ENCODE peak calls at places on chromosomes 2 and 18, in seven cellular contexts. H is sigmoid colon, U is mesothelial cell of epicardium, X is endodermal cell, Z is HepG2, C is heart left ventricle, B is AG09319. M is an unnamed sample.

GRCh38 chr2:57886196-57886786 is 160.3 kb upstream of the VRK2 start:
- DNase-seq in C (no peak), H (no peak), B (no peak), X (no peak), Z (no peak), U (no peak), M (no peak)

GRCh38 chr2:215565897-215566296 is 130.0 kb upstream of the FN1 start:
- DNase-seq in B (no peak), C (no peak), X (no peak), H (no peak), U (no peak), Z (no peak), M (no peak)

GRCh38 chr2:127565261-127566138 is 30.0 kb downstream of the MYO7B start:
- DNase-seq in U (no peak), C (no peak), H (peak), X (peak), Z (no peak), B (no peak), M (no peak)

GRCh38 chr18:23583071-23583865 is 3.0 kb downstream of the NPC1 start:
- DNase-seq in C (no peak), X (no peak), B (no peak), U (no peak), Z (peak), H (no peak), M (no peak)

GRCh38 chr18:50917021-50917420 is 38.1 kb downstream of the ME2 start:
- DNase-seq in B (no peak), C (no peak), X (no peak), Z (no peak), U (no peak), H (no peak), M (no peak)

GRCh38 chr18:49590608-49591007 is 28.8 kb downstream of the LIPG start:
- DNase-seq in U (no peak), C (no peak), Z (no peak), B (no peak), X (no peak), H (no peak), M (no peak)

GRCh38 chr2:12970861-12971260 is 254.1 kb downstream of the TRIB2 start:
- DNase-seq in B (no peak), Z (no peak), X (no peak), C (no peak), H (no peak), U (no peak), M (no peak)

GRCh38 chr2:168758970-168759820 is 43.2 kb upstream of the NOSTRIN start:
- DNase-seq in B (peak), X (peak), C (no peak), U (no peak), Z (peak), H (no peak), M (no peak)

GRCh38 chr2:37877457-37878315 is 47.4 kb upstream of the RMDN2 start:
- DNase-seq in X (no peak), U (no peak), C (no peak), H (no peak), Z (peak), B (no peak), M (no peak)

GRCh38 chr2:85457877-85458316 is 39.4 kb downstream of the SH2D6 start:
- DNase-seq in Z (no peak), U (no peak), H (peak), X (no peak), C (no peak), B (no peak), M (no peak)

GRCh38 chr18:48743046-48743445 is 204.2 kb downstream of the CTIF start:
- DNase-seq in B (peak), C (peak), H (peak), X (no peak), U (no peak), Z (no peak), M (no peak)

GRCh38 chr2:214724741-214725140 is 84.7 kb downstream of the BARD1 start:
- DNase-seq in H (no peak), X (no peak), U (no peak), B (no peak), C (no peak), Z (no peak), M (no peak)

GRCh38 chr18:49371786-49372185 is 88.7 kb downstream of the DYM start:
- DNase-seq in B (no peak), Z (no peak), C (no peak), H (no peak), X (no peak), U (no peak), M (no peak)

GRCh38 chr18:1585881-1586488 is 681.3 kb downstream of the ADCYAP1 start:
- DNase-seq in Z (peak), H (no peak), C (no peak), X (no peak), B (peak), U (no peak), M (no peak)

GRCh38 chr18:62186656-62187542 is at the start of the genes PIGN and RELCH:
- DNase-seq in H (peak), C (peak), U (peak), B (peak), X (peak), Z (peak), M (peak)

GRCh38 chr2:121849236-121849635 is 93.8 kb downstream of the TSN start:
- DNase-seq in X (no peak), B (no peak), C (no peak), U (no peak), Z (no peak), H (no peak), M (no peak)

GRCh38 chr2:172977330-172978052 is 98.2 kb upstream of the MAP3K20 start:
- DNase-seq in C (no peak), H (no peak), X (peak), Z (no peak), U (no peak), B (no peak), M (no peak)

GRCh38 chr18:31042391-31043181 is at the start of gene DSC3:
- DNase-seq in X (peak), Z (no peak), U (peak), B (no peak), C (no peak), H (no peak), M (peak)

GRCh38 chr18:34514238-34514637 is 195.9 kb upstream of the DTNA start:
- DNase-seq in B (no peak), X (no peak), H (no peak), Z (no peak), U (no peak), C (no peak), M (no peak)

GRCh38 chr2:46116616-46117015 is 180.6 kb upstream of the EPAS1 start:
- DNase-seq in U (no peak), X (no peak), H (no peak), Z (no peak), C (no peak), B (no peak), M (no peak)

GRCh38 chr18:10419420-10420103 is 34.9 kb upstream of the APCDD1 start:
- DNase-seq in U (no peak), Z (no peak), B (no peak), X (no peak), H (no peak), C (no peak), M (no peak)

GRCh38 chr2:42513252-42513918 is 19.6 kb upstream of the KCNG3 start:
- DNase-seq in Z (peak), X (peak), H (no peak), B (peak), C (no peak), U (no peak), M (no peak)

GRCh38 chr2:238742664-238743063 is 105.2 kb upstream of the TWIST2 start:
- DNase-seq in B (no peak), Z (no peak), X (no peak), H (no peak), C (no peak), U (no peak), M (no peak)

GRCh38 chr2:238738917-238739316 is 109.0 kb upstream of the TWIST2 start:
- DNase-seq in H (no peak), B (no peak), C (no peak), U (no peak), Z (no peak), X (no peak), M (no peak)

GRCh38 chr2:238741277-238741676 is 106.6 kb upstream of the TWIST2 start:
- DNase-seq in C (no peak), H (no peak), B (no peak), Z (no peak), X (no peak), U (no peak), M (no peak)

GRCh38 chr2:238742066-238742465 is 105.8 kb upstream of the TWIST2 start:
- DNase-seq in H (no peak), U (no peak), B (no peak), C (no peak), Z (no peak), X (no peak), M (no peak)

GRCh38 chr2:238739668-238740067 is 108.2 kb upstream of the TWIST2 start:
- DNase-seq in Z (no peak), H (no peak), C (no peak), X (peak), U (no peak), B (no peak), M (no peak)
- TF ChIP-seq CTCF in Z (no peak), H (no peak), C (no peak), X (peak), U (no peak), B (no peak), M (no peak)

GRCh38 chr2:179981085-179981484 is 26.0 kb downstream of the CWC22 start:
- DNase-seq in H (no peak), U (no peak), X (no peak), Z (no peak), C (no peak), B (no peak), M (no peak)

GRCh38 chr2:179990676-179991317 is 16.3 kb downstream of the CWC22 start:
- DNase-seq in C (no peak), B (no peak), X (no peak), Z (no peak), U (no peak), H (no peak), M (no peak)

GRCh38 chr2:179983250-179983932 is 23.7 kb downstream of the CWC22 start:
- DNase-seq in C (no peak), U (no peak), H (no peak), X (no peak), B (no peak), Z (no peak), M (no peak)

GRCh38 chr2:179987916-179988315 is 19.2 kb downstream of the CWC22 start:
- DNase-seq in B (no peak), H (no peak), X (peak), C (no peak), Z (no peak), U (no peak), M (no peak)

DNA sequence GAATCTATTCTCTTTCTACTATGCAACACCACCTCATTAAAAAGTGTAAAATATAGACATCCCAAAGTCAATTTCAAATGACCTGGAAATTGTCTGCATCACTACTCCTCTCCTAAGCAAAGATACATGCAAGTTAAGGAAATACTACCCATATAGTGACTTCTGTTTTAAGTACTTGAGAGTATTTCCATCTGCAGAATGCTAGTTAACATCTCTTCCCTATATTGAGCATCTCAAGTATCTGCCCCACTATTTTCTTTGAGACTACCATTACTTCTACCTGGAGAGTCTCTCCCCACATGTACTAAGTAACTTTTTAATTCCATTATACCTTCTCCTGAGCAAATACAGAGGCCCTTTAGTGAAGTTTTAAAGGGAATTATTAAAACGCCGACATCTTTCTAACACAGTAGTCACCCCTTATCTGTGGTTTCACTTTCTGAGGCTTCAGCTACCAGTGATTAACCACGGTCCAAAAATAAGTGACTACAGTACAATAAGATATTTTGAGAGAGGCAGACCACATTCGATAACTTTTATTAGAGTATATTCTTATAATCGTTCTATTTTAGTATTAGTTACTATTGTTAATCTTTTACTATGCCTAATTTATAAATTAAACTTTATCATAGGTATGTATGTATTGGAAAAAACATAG is 21.8 kb downstream of the CWC22 start:
- DNase-seq in X (no peak), H (no peak), Z (no peak), U (no peak), B (no peak), C (no peak), M (no peak)
- TF ChIP-seq CTCF in X (no peak), H (no peak), Z (no peak), U (no peak), B (no peak), C (no peak), M (no peak)

DNA sequence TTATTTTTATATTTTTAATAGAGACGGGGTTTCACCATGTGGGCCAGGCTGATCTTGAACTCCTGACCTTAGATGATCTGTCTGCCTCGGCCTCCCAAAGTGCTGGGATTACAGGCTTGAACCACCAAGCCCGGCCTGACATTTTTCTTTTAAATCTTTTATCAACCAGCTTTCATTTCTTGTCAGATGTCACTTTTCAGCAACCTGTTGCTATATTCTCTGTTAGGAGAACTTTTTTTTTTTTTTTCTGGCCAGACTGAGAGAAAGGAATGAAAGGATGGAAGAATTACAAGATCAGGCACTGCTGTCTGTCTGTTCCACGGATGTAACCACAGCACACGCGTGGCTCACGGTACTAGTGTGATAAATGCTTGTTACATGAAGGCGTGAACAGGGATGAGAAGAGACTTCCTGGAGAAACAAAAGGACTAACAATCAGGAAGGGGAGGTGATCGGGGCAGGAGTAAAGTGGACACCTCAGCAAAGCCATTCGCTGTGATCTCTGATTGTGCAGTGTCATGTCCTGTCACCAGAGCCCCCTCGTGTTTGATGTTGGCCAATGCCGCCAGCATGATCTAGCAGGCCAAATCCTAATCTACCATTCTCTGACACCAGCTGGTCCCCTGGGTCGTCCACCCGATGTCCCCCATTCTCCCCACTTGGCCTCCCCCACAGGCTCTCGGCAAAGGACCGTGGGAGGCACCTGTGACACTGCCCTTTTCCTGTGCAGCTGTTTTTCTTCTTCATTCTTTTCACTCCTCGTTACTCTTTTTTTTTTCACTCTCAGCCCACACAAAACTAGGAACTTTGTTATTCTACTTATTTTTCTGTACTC is 146.6 kb downstream of the TGIF1 start:
- DNase-seq in Z (peak), X (peak), H (peak), U (no peak), B (no peak), C (peak), M (no peak)
- TF ChIP-seq CTCF in Z (peak), X (peak), H (no peak), U (no peak), B (no peak), C (peak), M (no peak)

GRCh38 chr2:144890828-144891227 is 370.9 kb upstream of the ZEB2 start:
- DNase-seq in H (no peak), Z (no peak), X (peak), U (no peak), C (no peak), B (no peak), M (no peak)
- TF ChIP-seq CTCF in H (no peak), Z (no peak), X (peak), U (no peak), C (no peak), B (peak), M (peak)

DNA sequence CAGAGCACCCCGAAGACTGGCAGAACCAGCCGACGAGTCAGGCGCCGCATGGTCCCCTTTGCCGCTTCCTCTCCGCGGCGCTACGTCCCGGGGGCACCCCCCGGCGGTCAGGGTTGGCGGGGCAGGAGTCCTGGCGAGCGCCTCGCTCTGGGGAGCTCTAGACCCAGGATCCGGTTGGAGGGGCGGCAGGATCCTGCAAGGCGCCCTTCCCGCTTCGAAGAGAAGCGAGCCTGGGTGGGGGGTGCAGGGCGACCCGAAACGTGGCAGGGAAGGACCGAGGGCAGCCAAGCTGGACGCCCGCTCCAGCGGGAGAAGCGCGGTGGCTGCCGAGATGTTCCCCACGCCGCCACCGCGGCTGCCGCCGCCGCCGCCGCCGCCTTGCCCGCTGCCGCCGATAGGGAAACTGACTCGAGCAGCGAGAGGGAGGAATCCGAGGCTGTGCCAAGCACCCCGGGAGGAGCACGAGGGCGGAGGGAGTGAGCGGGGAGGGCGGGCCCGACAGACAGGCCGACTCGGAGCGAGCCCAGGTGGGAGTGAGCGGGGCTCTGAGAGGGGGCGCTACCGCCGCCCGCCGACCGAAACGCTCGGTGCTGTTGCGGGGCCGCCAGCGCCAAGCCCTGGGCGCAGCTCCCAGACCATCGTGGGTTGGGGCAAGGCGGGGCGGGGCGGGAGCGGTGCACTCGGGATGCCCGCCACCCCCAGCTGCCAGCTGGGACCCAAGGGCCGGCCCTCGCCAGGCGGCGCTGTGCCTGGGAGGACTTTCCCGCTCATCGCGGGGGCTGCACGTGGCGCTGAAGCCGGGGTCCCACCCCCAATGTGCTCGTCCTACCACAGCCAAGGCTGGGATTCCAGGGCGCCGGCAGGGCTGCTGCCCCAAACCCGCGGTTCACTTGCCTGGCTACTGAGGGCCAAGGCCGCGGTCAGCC is at the start of gene GALNT14:
- DNase-seq in B (peak), C (peak), H (peak), U (peak), X (peak), Z (no peak), M (peak)
- TF ChIP-seq CTCF in B (peak), C (peak), H (no peak), U (peak), X (peak), Z (no peak), M (peak)

GRCh38 chr2:28545590-28546195 is 49.8 kb downstream of the PLB1 start:
- DNase-seq in U (no peak), X (no peak), C (no peak), Z (peak), H (peak), B (no peak), M (no peak)
- TF ChIP-seq CTCF in U (no peak), X (no peak), C (no peak), Z (no peak), H (no peak), B (no peak), M (no peak)

GRCh38 chr2:157831573-157832315 is 44.4 kb downstream of the ACVR1 start:
- DNase-seq in X (no peak), H (no peak), C (no peak), Z (no peak), B (no peak), U (no peak), M (no peak)
- TF ChIP-seq CTCF in X (no peak), H (no peak), C (no peak), Z (no peak), B (no peak), U (no peak), M (no peak)

GRCh38 chr2:227774895-227775842 is 29.5 kb downstream of the SCYGR8 start:
- DNase-seq in X (no peak), B (no peak), U (no peak), H (no peak), Z (no peak), C (no peak), M (no peak)
- TF ChIP-seq CTCF in X (no peak), B (no peak), U (no peak), H (no peak), Z (no peak), C (no peak), M (no peak)

GRCh38 chr2:110116033-110116710 is 550 bp upstream of the MALL start:
- DNase-seq in U (no peak), B (no peak), Z (no peak), X (peak), C (peak), H (no peak), M (no peak)
- TF ChIP-seq CTCF in U (no peak), B (peak), Z (peak), X (peak), C (peak), H (no peak), M (peak)

DNA sequence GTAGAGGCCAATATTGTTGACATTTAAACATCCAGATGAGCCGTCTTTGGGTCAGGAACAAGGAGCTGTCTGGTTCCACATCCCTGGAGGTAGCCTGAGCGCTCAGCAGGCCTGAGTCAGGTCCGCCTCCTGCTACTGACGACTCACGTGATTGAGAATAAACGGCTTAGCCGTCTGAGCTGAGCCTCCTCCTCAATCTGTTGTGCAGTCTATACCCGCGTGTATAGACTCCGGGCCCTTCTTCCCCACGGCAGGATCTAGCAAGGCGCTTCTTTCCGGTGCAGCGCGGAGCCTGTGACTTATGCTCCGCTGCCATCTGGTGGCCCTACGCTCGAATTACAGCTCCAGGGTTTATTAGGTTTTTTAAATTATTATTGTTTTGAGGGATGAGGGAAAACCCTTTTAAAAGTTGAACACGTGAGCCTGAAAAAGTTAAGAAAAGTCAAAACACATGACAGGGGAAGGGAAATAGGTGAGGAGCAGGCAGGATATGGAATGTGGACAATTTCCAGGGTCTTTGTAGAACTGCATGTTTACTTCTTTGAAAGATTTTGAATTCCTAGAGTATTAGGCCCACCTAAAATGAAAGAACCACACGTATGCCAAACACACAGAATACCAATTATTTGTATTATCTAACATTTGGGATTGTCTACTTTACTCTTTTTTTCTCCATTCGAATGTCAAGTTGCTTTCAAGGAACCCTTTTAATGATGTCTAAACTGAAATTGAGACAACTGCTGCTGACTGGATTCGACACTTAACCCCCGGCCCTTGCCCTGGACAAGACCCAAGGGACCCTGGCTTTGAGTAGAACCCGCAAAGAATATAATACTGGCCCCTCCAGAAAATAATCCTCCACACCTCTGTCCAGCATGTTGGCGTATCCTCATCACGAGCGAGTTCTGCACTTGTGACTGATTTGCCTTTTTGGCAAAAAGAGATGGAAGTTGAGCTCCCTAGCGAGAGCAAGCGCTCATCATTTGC is 112.4 kb upstream of the ZNF236 start:
- DNase-seq in H (peak), C (peak), B (peak), Z (peak), U (peak), X (peak), M (peak)
- TF ChIP-seq CTCF in H (peak), C (peak), B (peak), Z (peak), U (peak), X (peak), M (peak)